ENCODE peak calls at places on chromosome 9, in eight cellular contexts. H, L, D, K, T, X, U and P are unnamed samples.

GRCh38 chr9:109416135-109416706 is 81.9 kb downstream of the PTPN3 start:
- DNase-seq in X (no peak), D (no peak), K (no peak), L (no peak), H (no peak), U (no peak), T (no peak), P (no peak)

GRCh38 chr9:122031157-122031556 is 62.0 kb downstream of the TTLL11 start:
- DNase-seq in U (no peak), T (no peak), K (no peak), H (no peak), D (no peak), L (no peak), X (no peak), P (no peak)

GRCh38 chr9:116901260-116901659 is 214.2 kb downstream of the TRIM32 start:
- DNase-seq in H (no peak), K (no peak), U (no peak), L (no peak), D (no peak), T (peak), X (no peak), P (no peak)

GRCh38 chr9:14437336-14438231 is 123.6 kb upstream of the NFIB start:
- DNase-seq in D (no peak), K (no peak), H (no peak), L (no peak), U (no peak), X (no peak), T (no peak), P (peak)

GRCh38 chr9:23586906-23587305 is 239.1 kb downstream of the ELAVL2 start:
- DNase-seq in D (no peak), K (no peak), T (no peak), L (no peak), U (no peak), H (no peak), X (no peak), P (no peak)

GRCh38 chr9:130627896-130628792 is 36.2 kb upstream of the PRDM12 start:
- DNase-seq in H (no peak), L (no peak), T (no peak), X (no peak), K (no peak), U (no peak), D (no peak), P (no peak)

GRCh38 chr9:111349766-111350165 is 19.7 kb upstream of the OR2K2 start:
- DNase-seq in K (no peak), L (no peak), T (no peak), U (no peak), H (no peak), X (no peak), D (no peak), P (no peak)

GRCh38 chr9:127340721-127341120 is 56.2 kb upstream of the SLC2A8 start:
- DNase-seq in L (no peak), T (no peak), H (no peak), K (no peak), X (no peak), U (no peak), D (no peak), P (no peak)

GRCh38 chr9:89277454-89277853 is 33.5 kb upstream of the CKS2 start:
- DNase-seq in U (no peak), L (no peak), T (peak), K (no peak), H (no peak), D (no peak), X (no peak), P (no peak)

GRCh38 chr9:89555426-89556375 is 49.1 kb upstream of the GADD45G start:
- DNase-seq in U (no peak), T (no peak), X (no peak), H (no peak), K (no peak), D (no peak), L (no peak), P (no peak)

GRCh38 chr9:76194896-76195295 is 199.3 kb downstream of the RFK start:
- DNase-seq in X (no peak), D (no peak), L (no peak), K (no peak), U (no peak), H (no peak), T (peak), P (no peak)

GRCh38 chr9:16182784-16183183 is 629.9 kb downstream of the CCDC171 start:
- DNase-seq in X (no peak), K (no peak), H (no peak), T (no peak), L (no peak), U (no peak), D (no peak), P (no peak)

GRCh38 chr9:112341741-112342140 is 8.3 kb upstream of the PTBP3 start:
- DNase-seq in H (no peak), K (no peak), X (no peak), T (peak), D (no peak), U (no peak), L (no peak), P (no peak)

GRCh38 chr9:120915854-120916495 is 10.6 kb downstream of the TRAF1 start:
- DNase-seq in T (no peak), L (no peak), X (no peak), D (no peak), K (no peak), H (no peak), U (no peak), P (no peak)

GRCh38 chr9:92964981-92965758 is 17.8 kb downstream of the FGD3 start:
- DNase-seq in H (no peak), L (no peak), T (no peak), D (peak), U (no peak), K (no peak), X (peak), P (no peak)

GRCh38 chr9:98080346-98080745 is 23.8 kb downstream of the NANS start:
- DNase-seq in T (peak), L (no peak), H (no peak), X (no peak), K (no peak), U (no peak), D (no peak), P (no peak)

GRCh38 chr9:93098236-93098946 is 2.4 kb downstream of the CARD19 start:
- DNase-seq in U (peak), H (peak), X (peak), K (peak), L (peak), D (peak), T (peak), P (peak)

GRCh38 chr9:69056416-69056815 is 20.9 kb downstream of the FXN start:
- DNase-seq in X (no peak), L (no peak), H (no peak), D (no peak), K (no peak), U (no peak), T (no peak), P (no peak)

GRCh38 chr9:38685535-38685934 is 34.4 kb downstream of the FAM240B start:
- DNase-seq in D (no peak), K (no peak), X (no peak), U (no peak), L (no peak), H (no peak), T (no peak), P (peak)

GRCh38 chr9:93613791-93614190 is 37.4 kb downstream of the PHF2 start:
- DNase-seq in H (no peak), L (no peak), U (no peak), K (no peak), X (no peak), D (no peak), T (no peak), P (no peak)

GRCh38 chr9:36791204-36791948 is 218.7 kb downstream of the MELK start:
- DNase-seq in L (no peak), K (no peak), U (no peak), T (no peak), H (no peak), X (no peak), D (no peak), P (no peak)

GRCh38 chr9:132183134-132183533 is 21.3 kb downstream of the NTNG2 start:
- DNase-seq in T (no peak), X (no peak), H (no peak), D (no peak), L (no peak), U (peak), K (no peak), P (no peak)

GRCh38 chr9:89481161-89481915 is 16.6 kb downstream of the SEMA4D start:
- DNase-seq in L (no peak), D (no peak), U (no peak), H (no peak), X (no peak), T (no peak), K (no peak), P (no peak)

GRCh38 chr9:121207371-121207940 is 5.8 kb upstream of the RAB14 start:
- DNase-seq in U (no peak), T (no peak), D (no peak), H (no peak), X (no peak), L (no peak), K (no peak), P (no peak)

GRCh38 chr9:134872482-134873231 is 8.0 kb upstream of the FCN2 start:
- DNase-seq in L (no peak), D (no peak), T (no peak), X (no peak), U (no peak), K (no peak), H (no peak), P (no peak)

GRCh38 chr9:97307091-97307490 is 368 bp upstream of the CCDC180 start:
- DNase-seq in L (peak), K (peak), U (peak), D (peak), H (no peak), X (peak), T (peak), P (peak)

GRCh38 chr9:88789785-88790184 is 201.5 kb upstream of the S1PR3 start:
- DNase-seq in U (no peak), L (no peak), X (no peak), K (no peak), D (no peak), T (peak), H (no peak), P (no peak)

GRCh38 chr9:36166150-36166927 is 2.8 kb upstream of the CCIN start:
- DNase-seq in T (peak), D (peak), U (peak), H (peak), K (no peak), X (peak), L (peak), P (peak)

GRCh38 chr9:131484560-131485185 is 18.0 kb upstream of the POMT1 start:
- DNase-seq in T (no peak), D (peak), X (no peak), H (no peak), L (no peak), K (no peak), U (no peak), P (no peak)

GRCh38 chr9:96505316-96505991 is 55.5 kb downstream of the HABP4 start:
- DNase-seq in U (no peak), T (no peak), L (no peak), H (no peak), X (no peak), D (no peak), K (no peak), P (no peak)

GRCh38 chr9:112754578-112754977 is 4.0 kb downstream of the SNX30 start:
- DNase-seq in X (no peak), L (no peak), D (no peak), K (no peak), U (no peak), T (peak), H (no peak), P (no peak)

GRCh38 chr9:34332370-34332964 is 3.1 kb downstream of the NUDT2 start:
- DNase-seq in H (peak), D (no peak), K (no peak), T (peak), L (no peak), X (no peak), U (no peak), P (no peak)

GRCh38 chr9:34335376-34335775 is 6.0 kb downstream of the NUDT2 start:
- DNase-seq in T (no peak), H (no peak), U (no peak), D (no peak), K (no peak), X (no peak), L (no peak), P (no peak)

GRCh38 chr9:34334337-34334824 is 5.0 kb downstream of the NUDT2 start:
- DNase-seq in L (no peak), U (peak), K (no peak), H (no peak), X (no peak), D (no peak), T (peak), P (peak)

GRCh38 chr9:34333836-34334235 is 4.5 kb downstream of the NUDT2 start:
- DNase-seq in L (no peak), K (no peak), X (no peak), D (no peak), T (no peak), U (no peak), H (no peak), P (no peak)

GRCh38 chr9:34334916-34335315 is 5.5 kb downstream of the NUDT2 start:
- DNase-seq in K (no peak), D (no peak), L (no peak), T (no peak), X (no peak), U (no peak), H (no peak), P (no peak)
- H3K4me3 ChIP-seq in K (no peak), D (no peak), L (no peak), T (no peak), X (no peak), U (no peak), H (no peak), P (peak)

GRCh38 chr9:34380034-34380510 is 3.4 kb upstream of the MYORG start:
- DNase-seq in D (peak), U (no peak), H (no peak), K (no peak), T (no peak), X (no peak), L (no peak), P (no peak)
- H3K27ac ChIP-seq in D (peak), U (peak), H (peak), K (no peak), T (no peak), X (peak), L (no peak), P (peak)

DNA sequence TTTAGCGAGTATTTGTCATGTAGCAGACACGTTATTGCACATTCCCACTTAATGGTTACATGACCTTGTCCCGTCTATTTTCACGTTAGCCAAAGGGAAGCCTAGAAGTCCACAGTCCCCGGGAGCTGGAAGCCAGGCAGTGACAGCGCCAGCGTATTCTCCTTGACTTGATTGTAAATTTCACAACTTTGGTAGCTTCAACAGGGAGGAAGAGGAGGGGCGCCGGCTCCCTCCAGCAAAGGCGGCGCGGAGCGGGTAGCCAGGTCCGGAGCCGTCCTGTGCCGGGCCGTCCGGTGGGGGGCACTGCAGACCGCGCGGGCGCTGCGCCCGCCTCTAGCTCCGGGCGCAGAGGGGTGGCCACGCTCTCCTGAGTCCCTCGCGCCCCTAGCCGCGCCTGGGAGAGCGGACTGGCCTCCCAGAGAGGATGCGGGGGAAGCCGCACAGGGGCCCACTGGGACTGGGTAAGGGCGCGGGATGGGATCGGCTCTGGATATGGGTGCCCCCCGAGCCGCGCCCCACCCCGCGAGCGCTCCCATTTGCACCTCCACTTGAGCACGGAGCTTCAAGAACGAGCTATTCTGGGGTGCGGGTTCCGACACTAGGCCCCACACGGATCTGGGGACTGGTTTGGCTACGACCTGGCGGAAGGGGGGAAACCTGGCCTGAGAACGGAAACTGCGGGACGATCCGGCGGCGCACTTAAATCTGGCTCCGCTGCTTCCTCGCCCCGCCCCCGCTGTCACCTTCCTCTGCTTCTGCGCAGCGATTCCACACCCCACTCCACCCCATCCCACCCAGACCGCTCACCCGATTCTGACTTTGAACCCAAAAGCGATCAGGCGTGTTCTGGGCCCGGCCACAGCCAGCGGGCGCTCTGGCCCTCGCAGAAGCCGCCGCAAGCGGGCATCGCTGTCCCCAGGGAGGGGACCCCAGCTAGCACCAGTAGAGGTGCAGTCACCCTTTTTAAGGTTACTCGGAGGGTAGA is 23.8 kb downstream of the KLF4 start:
- DNase-seq in U (peak), T (peak), H (peak), X (peak), L (peak), K (peak), D (peak), P (peak)
- TF ChIP-seq CTCF in U (peak), T (peak), H (peak), X (peak), L (peak), K (peak), D (peak), P (peak)

DNA sequence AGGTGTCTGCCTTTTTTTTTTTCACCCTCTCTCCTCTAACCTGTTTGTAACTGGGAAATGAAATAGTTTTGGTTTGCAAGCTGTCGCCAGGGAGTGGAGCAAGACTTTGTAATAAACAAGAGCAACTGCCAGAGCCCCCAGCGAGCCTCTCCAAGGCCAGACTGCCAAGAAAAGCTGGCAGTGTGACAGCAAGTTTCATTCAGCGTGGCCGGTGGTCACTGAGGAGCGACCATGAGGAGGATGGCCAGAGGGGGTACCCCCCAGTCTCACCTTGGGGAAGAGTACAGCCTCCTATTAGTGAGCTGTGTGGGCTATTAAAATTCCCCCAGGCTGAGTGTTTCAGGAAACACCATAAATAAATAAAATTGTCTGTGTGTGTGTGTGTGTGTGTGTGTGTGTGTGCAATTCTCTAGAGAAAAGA is 49.9 kb downstream of the ZFAND5 start:
- DNase-seq in U (peak), H (peak), D (peak), T (peak), K (no peak), L (peak), X (peak), P (peak)
- H3K4me3 ChIP-seq in U (no peak), H (peak), D (peak), T (no peak), K (peak), L (no peak), X (peak), P (peak)

GRCh38 chr9:124783830-124784229 is 6.9 kb downstream of the OLFML2A start:
- DNase-seq in U (no peak), K (no peak), D (no peak), T (no peak), X (no peak), L (peak), H (no peak), P (no peak)
- H3K27ac ChIP-seq in U (no peak), K (no peak), D (peak), T (no peak), X (peak), L (no peak), H (no peak), P (no peak)

DNA sequence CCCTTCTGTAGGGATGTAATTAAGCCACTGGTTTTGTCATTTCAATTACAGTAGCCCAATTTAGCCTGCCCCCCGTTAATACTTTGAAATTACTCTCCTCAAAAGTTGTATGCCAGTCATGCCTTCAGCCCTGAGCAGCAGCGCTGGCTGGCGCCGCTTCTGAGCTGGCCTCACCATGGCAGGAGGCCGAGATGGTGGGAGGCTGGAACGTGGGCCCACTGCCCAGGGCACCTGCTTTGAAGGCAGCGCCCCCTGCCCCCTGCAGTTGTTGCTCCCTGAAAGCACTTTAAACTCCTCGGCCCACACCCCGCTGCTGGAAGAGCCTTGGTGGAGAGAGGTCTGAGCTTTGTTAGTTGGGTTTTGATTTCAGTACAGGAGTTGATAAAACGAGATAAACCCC is 9.2 kb downstream of the MVB12B start:
- DNase-seq in K (no peak), D (no peak), T (no peak), U (no peak), L (no peak), H (no peak), X (no peak), P (no peak)
- TF ChIP-seq CTCF in K (no peak), D (no peak), T (no peak), U (no peak), L (no peak), H (no peak), X (no peak), P (no peak)